ENCODE peak calls at places on chromosomes 2 and 18, in six cellular contexts. Y, X, B, I, C and R are unnamed samples.

GRCh38 chr2:101038455-101039255 is 36.6 kb downstream of the RPL31 start:
- DNase-seq in Y (peak), X (no peak), B (peak), I (peak), C (peak), R (peak)

GRCh38 chr2:138424436-138425140 is 77.0 kb upstream of the SPOPL start:
- DNase-seq in Y (no peak), X (no peak), B (no peak), I (no peak), C (no peak), R (no peak)

GRCh38 chr2:17879137-17879912 is 858 bp downstream of the KCNS3 start:
- DNase-seq in Y (peak), X (peak), B (peak), I (no peak), C (peak), R (peak)

GRCh38 chr2:235493775-235494715 is at the start of gene AGAP1:
- DNase-seq in Y (peak), X (peak), B (peak), I (no peak), C (peak), R (peak)

GRCh38 chr18:8869696-8870095 is 164.3 kb downstream of the MTCL1 start:
- DNase-seq in Y (no peak), X (no peak), B (no peak), I (no peak), C (no peak), R (no peak)

GRCh38 chr2:118774458-118775133 is 72.9 kb downstream of the EN1 start:
- DNase-seq in Y (peak), X (peak), B (peak), I (no peak), C (peak), R (peak)

GRCh38 chr2:217877866-217878265 is 124.9 kb downstream of the TNS1 start:
- DNase-seq in Y (no peak), X (no peak), B (no peak), I (no peak), C (no peak), R (no peak)

GRCh38 chr2:32697156-32697555 is 69.3 kb downstream of the TTC27 start:
- DNase-seq in Y (no peak), X (no peak), B (no peak), I (no peak), C (peak), R (no peak)

GRCh38 chr18:3321133-3321812 is 59.3 kb downstream of the MYL12B start:
- DNase-seq in Y (peak), X (no peak), B (no peak), I (peak), C (peak), R (no peak)

GRCh38 chr2:181197140-181197760 is 216.8 kb downstream of the UBE2E3 start:
- DNase-seq in Y (no peak), X (no peak), B (no peak), I (no peak), C (no peak), R (no peak)
- TF ChIP-seq CTCF in Y (no peak), X (no peak), B (no peak), I (no peak), C (no peak), R (no peak)

DNA sequence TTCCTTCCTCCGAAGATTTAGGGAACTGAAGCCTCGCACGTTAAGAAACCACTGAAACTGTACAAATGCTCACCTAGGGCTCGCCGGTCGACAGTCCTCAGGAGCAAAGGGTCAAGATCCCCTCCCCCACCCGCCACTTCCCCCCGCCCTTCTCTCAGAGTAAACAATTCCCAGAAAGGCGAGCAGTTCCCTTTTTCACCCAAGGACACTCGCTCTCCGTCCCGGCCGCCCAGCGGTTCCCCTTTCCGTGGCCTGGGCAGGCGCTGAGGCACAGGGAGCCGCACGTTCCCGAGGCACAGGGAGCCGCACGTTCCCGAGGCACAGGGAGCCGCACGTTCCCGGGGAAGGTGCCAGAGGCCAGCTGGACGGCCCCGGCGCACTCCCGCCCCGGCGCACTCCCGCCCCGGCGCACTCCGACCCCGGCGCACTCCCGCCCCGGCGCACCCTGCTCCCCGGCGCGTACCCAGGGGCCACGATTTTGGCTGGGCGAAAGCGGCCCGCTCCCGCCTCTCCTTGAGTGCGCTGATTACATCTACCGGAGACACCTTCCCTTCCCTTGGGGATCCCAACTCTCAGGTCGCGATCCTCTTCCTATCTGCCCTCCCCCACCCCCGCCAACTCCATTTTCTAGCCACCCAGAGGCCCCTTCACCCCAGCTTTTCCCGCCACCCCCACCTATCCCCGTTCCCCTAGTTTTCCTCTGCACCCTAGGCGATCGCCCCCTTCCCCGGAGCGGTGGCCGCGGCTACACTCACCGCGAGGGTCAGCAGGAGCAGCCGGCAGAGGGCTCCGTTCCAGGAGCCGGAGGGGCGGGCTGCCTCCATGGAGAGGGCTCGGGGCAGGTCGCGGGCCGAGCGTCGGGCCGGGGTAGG is 837 bp downstream of the DSC2 start:
- DNase-seq in Y (peak), X (peak), B (peak), I (no peak), C (no peak), R (peak)
- TF ChIP-seq CTCF in Y (no peak), X (peak), B (peak), I (no peak), C (no peak), R (peak)

GRCh38 chr2:104028066-104028465 is 825.8 kb upstream of the POU3F3 start:
- DNase-seq in Y (no peak), X (no peak), B (no peak), I (no peak), C (no peak), R (no peak)

GRCh38 chr2:104033399-104033798 is 820.5 kb upstream of the POU3F3 start:
- DNase-seq in Y (no peak), X (no peak), B (no peak), I (peak), C (no peak), R (peak)
- TF ChIP-seq CTCF in Y (no peak), X (peak), B (peak), I (peak), C (peak), R (peak)

DNA sequence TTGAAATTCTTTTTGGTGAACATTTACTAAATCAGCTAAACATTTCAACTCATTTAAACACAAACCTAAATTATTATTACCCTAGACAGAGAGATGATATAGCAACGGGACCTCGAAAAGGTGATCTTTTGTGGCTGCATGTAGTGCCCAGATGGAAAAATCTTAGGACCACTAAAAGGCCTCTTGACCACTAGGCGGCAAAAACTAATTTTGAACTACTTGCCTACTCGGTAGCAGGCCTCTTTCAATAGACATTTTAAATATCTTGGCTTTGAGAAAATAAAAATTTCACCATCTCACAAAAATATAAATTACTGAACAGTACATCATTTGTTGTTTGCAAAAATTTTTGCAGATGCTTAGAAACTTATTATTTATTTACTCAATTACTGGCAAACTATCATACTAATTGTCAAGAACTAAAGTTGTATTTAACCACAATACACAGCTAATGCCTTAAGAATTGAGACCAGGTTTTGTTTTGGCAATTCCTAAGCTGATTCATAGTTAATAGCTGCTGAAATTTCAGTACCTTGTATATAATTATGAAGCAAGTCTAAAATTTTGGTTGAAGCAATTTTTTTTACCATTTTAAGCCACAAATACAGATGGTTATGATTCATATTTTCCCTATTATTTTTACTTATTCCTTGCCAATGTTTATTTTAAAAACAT is 9.4 kb downstream of the COL3A1 start:
- DNase-seq in Y (no peak), X (no peak), B (no peak), I (peak), C (peak), R (no peak)
- TF ChIP-seq CTCF in Y (no peak), X (peak), B (no peak), I (peak), C (peak), R (peak)

GRCh38 chr2:232524771-232525170 is 1.2 kb upstream of the CHRND start:
- DNase-seq in Y (no peak), X (no peak), B (no peak), I (no peak), C (no peak), R (no peak)

GRCh38 chr2:232522855-232523681 is 2.9 kb downstream of the PRSS56 start:
- DNase-seq in Y (no peak), X (no peak), B (no peak), I (no peak), C (no peak), R (no peak)

GRCh38 chr2:232525199-232525598 is 761 bp upstream of the CHRND start:
- DNase-seq in Y (no peak), X (no peak), B (no peak), I (no peak), C (no peak), R (no peak)

GRCh38 chr2:232522014-232522854 is 2.0 kb downstream of the PRSS56 start:
- DNase-seq in Y (peak), X (peak), B (peak), I (peak), C (peak), R (peak)

GRCh38 chr2:232523682-232524597 is 2.0 kb upstream of the CHRND start:
- DNase-seq in Y (peak), X (no peak), B (peak), I (peak), C (peak), R (peak)
- TF ChIP-seq CTCF in Y (peak), X (peak), B (no peak), I (peak), C (no peak), R (peak)

DNA sequence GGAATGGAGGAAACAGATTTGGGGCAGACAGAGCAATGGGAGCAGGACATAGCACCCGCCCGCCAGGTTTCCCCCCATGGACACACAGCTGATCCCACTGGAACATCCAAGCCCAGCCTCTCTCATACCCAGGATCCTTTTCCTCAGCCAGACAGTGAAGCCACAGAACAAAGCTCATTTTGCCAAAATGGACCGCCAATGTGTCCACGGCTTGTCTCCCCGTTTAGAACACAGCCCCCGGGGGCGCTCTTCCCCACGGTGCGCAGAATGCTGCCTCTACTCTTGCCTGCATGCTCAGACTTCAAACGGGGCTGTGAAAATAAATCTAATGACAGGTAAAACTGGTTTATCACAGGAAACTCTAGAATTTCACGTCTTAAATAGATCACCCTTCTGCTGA is 548.5 kb upstream of the ID2 start:
- DNase-seq in Y (no peak), X (no peak), B (no peak), I (no peak), C (no peak), R (no peak)
- TF ChIP-seq CTCF in Y (no peak), X (no peak), B (no peak), I (peak), C (no peak), R (no peak)

DNA sequence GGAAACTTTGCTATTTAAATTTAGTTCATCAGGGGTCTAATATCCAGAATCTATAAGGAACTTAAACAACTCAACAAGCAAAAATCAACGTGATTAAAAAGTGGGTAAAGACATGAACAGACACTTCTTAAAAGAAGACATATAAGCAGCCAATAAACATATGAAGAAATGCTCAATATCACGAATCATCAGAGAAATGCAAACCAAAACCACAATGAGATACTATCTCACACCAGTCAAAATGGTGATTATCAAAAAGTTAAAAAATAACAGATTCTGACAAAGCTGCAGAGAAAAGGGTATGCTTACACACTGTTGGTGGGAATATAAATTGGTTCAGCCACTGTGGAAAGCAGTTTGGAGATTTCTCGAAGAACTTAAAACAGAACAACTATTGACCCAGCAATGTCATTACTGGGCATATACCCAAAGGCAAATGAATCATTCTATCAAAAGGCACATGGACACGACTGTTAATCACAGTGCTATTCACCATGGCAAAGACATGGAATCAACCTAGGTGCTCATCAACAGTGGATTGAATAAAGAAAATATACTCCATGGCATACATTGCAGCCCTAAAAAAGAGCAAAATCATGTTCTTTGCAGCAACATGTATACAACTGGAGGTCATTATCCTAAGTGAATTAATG is 189.9 kb downstream of the SLC4A10 start:
- DNase-seq in Y (no peak), X (no peak), B (no peak), I (no peak), C (no peak), R (no peak)
- TF ChIP-seq CTCF in Y (no peak), X (no peak), B (no peak), I (no peak), C (no peak), R (no peak)